ENCODE peak calls at places on chromosome 6, in five cellular contexts. One of them, this sample, is unnamed.

GRCh38 chr6:139231206-139231605 is 60.6 kb downstream of the TXLNB start:
- DNase-seq in activated naive CD8-positive, alpha-beta T cell treated with anti-CD3 and anti-CD28 coated beads, Interleukin-2, amount 50 U/mL, for 24 hours: no peak
- DNase-seq in fibroblast of the aortic adventitia: no peak
- DNase-seq in activated naive CD4-positive, alpha-beta T cell treated with Interleukin-2 at 50 U/mL for 16 hours: no peak
- DNase-seq in brain microvascular endothelial cell: no peak
- DNase-seq in this sample: no peak

GRCh38 chr6:25990172-25990873 is 27.7 kb downstream of the TRIM38 start:
- DNase-seq in activated naive CD8-positive, alpha-beta T cell treated with anti-CD3 and anti-CD28 coated beads, Interleukin-2, amount 50 U/mL, for 24 hours: no peak
- DNase-seq in fibroblast of the aortic adventitia: no peak
- DNase-seq in activated naive CD4-positive, alpha-beta T cell treated with Interleukin-2 at 50 U/mL for 16 hours: no peak
- DNase-seq in brain microvascular endothelial cell: no peak
- DNase-seq in this sample: no peak

GRCh38 chr6:42176981-42177380 is 3.8 kb downstream of the GUCA1A start:
- DNase-seq in activated naive CD8-positive, alpha-beta T cell treated with anti-CD3 and anti-CD28 coated beads, Interleukin-2, amount 50 U/mL, for 24 hours: no peak
- DNase-seq in fibroblast of the aortic adventitia: no peak
- DNase-seq in activated naive CD4-positive, alpha-beta T cell treated with Interleukin-2 at 50 U/mL for 16 hours: no peak
- DNase-seq in brain microvascular endothelial cell: no peak
- DNase-seq in this sample: no peak

GRCh38 chr6:125984311-125984710 is 2.0 kb upstream of the TRMT11 start:
- DNase-seq in activated naive CD8-positive, alpha-beta T cell treated with anti-CD3 and anti-CD28 coated beads, Interleukin-2, amount 50 U/mL, for 24 hours: no peak
- DNase-seq in fibroblast of the aortic adventitia: peak
- DNase-seq in activated naive CD4-positive, alpha-beta T cell treated with Interleukin-2 at 50 U/mL for 16 hours: no peak
- DNase-seq in brain microvascular endothelial cell: peak
- DNase-seq in this sample: no peak

GRCh38 chr6:16168121-16168520 is 39.2 kb downstream of the MYLIP start:
- DNase-seq in activated naive CD8-positive, alpha-beta T cell treated with anti-CD3 and anti-CD28 coated beads, Interleukin-2, amount 50 U/mL, for 24 hours: peak
- DNase-seq in fibroblast of the aortic adventitia: peak
- DNase-seq in activated naive CD4-positive, alpha-beta T cell treated with Interleukin-2 at 50 U/mL for 16 hours: no peak
- DNase-seq in brain microvascular endothelial cell: no peak
- DNase-seq in this sample: peak

GRCh38 chr6:38141045-38141444 is 321.5 kb downstream of the ZFAND3 start:
- DNase-seq in activated naive CD8-positive, alpha-beta T cell treated with anti-CD3 and anti-CD28 coated beads, Interleukin-2, amount 50 U/mL, for 24 hours: no peak
- DNase-seq in fibroblast of the aortic adventitia: no peak
- DNase-seq in activated naive CD4-positive, alpha-beta T cell treated with Interleukin-2 at 50 U/mL for 16 hours: no peak
- DNase-seq in brain microvascular endothelial cell: no peak
- DNase-seq in this sample: no peak

GRCh38 chr6:144418969-144419545 is 133.9 kb downstream of the UTRN start:
- DNase-seq in activated naive CD8-positive, alpha-beta T cell treated with anti-CD3 and anti-CD28 coated beads, Interleukin-2, amount 50 U/mL, for 24 hours: no peak
- DNase-seq in fibroblast of the aortic adventitia: no peak
- DNase-seq in activated naive CD4-positive, alpha-beta T cell treated with Interleukin-2 at 50 U/mL for 16 hours: no peak
- DNase-seq in brain microvascular endothelial cell: no peak
- DNase-seq in this sample: no peak

GRCh38 chr6:14810021-14810420 is 435.8 kb upstream of the JARID2 start:
- DNase-seq in activated naive CD8-positive, alpha-beta T cell treated with anti-CD3 and anti-CD28 coated beads, Interleukin-2, amount 50 U/mL, for 24 hours: no peak
- DNase-seq in fibroblast of the aortic adventitia: no peak
- DNase-seq in activated naive CD4-positive, alpha-beta T cell treated with Interleukin-2 at 50 U/mL for 16 hours: no peak
- DNase-seq in brain microvascular endothelial cell: no peak
- DNase-seq in this sample: no peak

GRCh38 chr6:19865178-19865577 is 28.0 kb downstream of the ID4 start:
- DNase-seq in activated naive CD8-positive, alpha-beta T cell treated with anti-CD3 and anti-CD28 coated beads, Interleukin-2, amount 50 U/mL, for 24 hours: no peak
- DNase-seq in fibroblast of the aortic adventitia: no peak
- DNase-seq in activated naive CD4-positive, alpha-beta T cell treated with Interleukin-2 at 50 U/mL for 16 hours: no peak
- DNase-seq in brain microvascular endothelial cell: no peak
- DNase-seq in this sample: no peak

GRCh38 chr6:63805808-63806572 is 170.4 kb downstream of the PHF3 start:
- DNase-seq in activated naive CD8-positive, alpha-beta T cell treated with anti-CD3 and anti-CD28 coated beads, Interleukin-2, amount 50 U/mL, for 24 hours: no peak
- DNase-seq in fibroblast of the aortic adventitia: peak
- DNase-seq in activated naive CD4-positive, alpha-beta T cell treated with Interleukin-2 at 50 U/mL for 16 hours: no peak
- DNase-seq in brain microvascular endothelial cell: peak
- DNase-seq in this sample: no peak

GRCh38 chr6:126176266-126176665 is 163.6 kb upstream of the CENPW start:
- DNase-seq in activated naive CD8-positive, alpha-beta T cell treated with anti-CD3 and anti-CD28 coated beads, Interleukin-2, amount 50 U/mL, for 24 hours: no peak
- DNase-seq in fibroblast of the aortic adventitia: peak
- DNase-seq in activated naive CD4-positive, alpha-beta T cell treated with Interleukin-2 at 50 U/mL for 16 hours: no peak
- DNase-seq in brain microvascular endothelial cell: peak
- DNase-seq in this sample: no peak

GRCh38 chr6:81690073-81690472 is 62.4 kb downstream of the TENT5A start:
- DNase-seq in activated naive CD8-positive, alpha-beta T cell treated with anti-CD3 and anti-CD28 coated beads, Interleukin-2, amount 50 U/mL, for 24 hours: no peak
- DNase-seq in fibroblast of the aortic adventitia: no peak
- DNase-seq in activated naive CD4-positive, alpha-beta T cell treated with Interleukin-2 at 50 U/mL for 16 hours: no peak
- DNase-seq in brain microvascular endothelial cell: no peak
- DNase-seq in this sample: no peak

GRCh38 chr6:101544286-101544685 is 150.8 kb downstream of the GRIK2 start:
- DNase-seq in activated naive CD8-positive, alpha-beta T cell treated with anti-CD3 and anti-CD28 coated beads, Interleukin-2, amount 50 U/mL, for 24 hours: no peak
- DNase-seq in fibroblast of the aortic adventitia: no peak
- DNase-seq in activated naive CD4-positive, alpha-beta T cell treated with Interleukin-2 at 50 U/mL for 16 hours: no peak
- DNase-seq in brain microvascular endothelial cell: peak
- DNase-seq in this sample: no peak

GRCh38 chr6:1390071-1390804 is 862 bp downstream of the FOXF2 start:
- DNase-seq in activated naive CD8-positive, alpha-beta T cell treated with anti-CD3 and anti-CD28 coated beads, Interleukin-2, amount 50 U/mL, for 24 hours: no peak
- DNase-seq in fibroblast of the aortic adventitia: peak
- DNase-seq in activated naive CD4-positive, alpha-beta T cell treated with Interleukin-2 at 50 U/mL for 16 hours: no peak
- DNase-seq in brain microvascular endothelial cell: no peak
- DNase-seq in this sample: no peak

GRCh38 chr6:112701201-112701600 is 354.1 kb downstream of the RFPL4B start:
- DNase-seq in activated naive CD8-positive, alpha-beta T cell treated with anti-CD3 and anti-CD28 coated beads, Interleukin-2, amount 50 U/mL, for 24 hours: no peak
- DNase-seq in fibroblast of the aortic adventitia: peak
- DNase-seq in activated naive CD4-positive, alpha-beta T cell treated with Interleukin-2 at 50 U/mL for 16 hours: no peak
- DNase-seq in brain microvascular endothelial cell: peak
- DNase-seq in this sample: no peak